ENCODE peak calls at places on chromosomes 4 and X, in ten cellular contexts. B is GM23248, A is coronary artery, C is heart right ventricle, W is H1, P is uterus, U is stomach, L is aorta, O is psoas muscle, F is pancreas. H is an unnamed sample.

GRCh38 chr4:144645621-144646522 is at the start of gene HHIP:
- DNase-seq in A (no peak), C (no peak), U (peak), W (peak), L (peak), P (peak), B (peak), O (peak), F (peak), H (peak)

GRCh38 chr4:101103381-101104142 is 243.8 kb downstream of the PPP3CA start:
- DNase-seq in F (no peak), U (no peak), O (no peak), B (peak), P (no peak), W (no peak), A (no peak), C (no peak), L (no peak), H (no peak)

GRCh38 chr4:26197018-26197779 is 123.6 kb upstream of the RBPJ start:
- DNase-seq in P (no peak), U (peak), W (no peak), C (no peak), L (no peak), O (no peak), A (no peak), F (no peak), B (peak), H (no peak)

GRCh38 chr4:62119195-62119594 is 919.1 kb downstream of the ADGRL3 start:
- DNase-seq in W (no peak), O (no peak), B (no peak), L (no peak), F (no peak), U (no peak), A (no peak), P (no peak), C (no peak), H (no peak)

GRCh38 chr4:165537028-165537648 is 158.3 kb downstream of the CPE start:
- DNase-seq in L (no peak), B (peak), O (no peak), C (peak), A (no peak), W (no peak), F (no peak), U (no peak), P (no peak), H (no peak)

GRCh38 chrX:110509778-110510510 is 151.3 kb downstream of the RTL9 start:
- DNase-seq in A (no peak), C (no peak), F (no peak), O (no peak), L (no peak), B (peak), W (no peak), U (no peak), P (no peak), H (no peak)

GRCh38 chr4:163161536-163162205 is 5.0 kb downstream of the NAF1 start:
- DNase-seq in B (peak), L (no peak), C (no peak), O (no peak), A (no peak), F (no peak), W (no peak), U (no peak), P (no peak), H (no peak)

GRCh38 chrX:16826207-16826606 is 39.9 kb downstream of the TXLNG start:
- DNase-seq in W (no peak), O (no peak), A (no peak), C (no peak), U (no peak), B (peak), F (no peak), P (no peak), L (no peak), H (no peak)

DNA sequence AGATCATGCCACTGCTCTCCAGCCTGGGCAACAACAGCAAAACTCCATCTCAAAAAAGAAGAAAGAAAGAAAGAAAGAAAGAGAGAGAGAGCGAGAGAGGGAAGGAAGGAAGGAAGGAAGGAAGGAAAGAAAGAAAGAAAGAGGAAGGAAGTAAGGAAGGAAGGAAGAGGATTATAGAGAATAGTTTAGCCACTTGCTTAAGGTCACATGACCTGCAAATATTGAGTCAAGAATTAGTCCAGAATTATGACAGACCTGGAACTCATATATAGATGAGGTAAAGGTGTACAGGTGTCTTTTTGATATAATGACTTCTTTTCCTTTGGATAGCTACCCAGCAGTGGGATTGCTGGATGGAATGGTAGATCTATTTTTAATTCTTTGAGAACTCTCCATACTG is 25.6 kb upstream of the ANTXR2 start:
- DNase-seq in U (no peak), C (no peak), O (no peak), A (no peak), W (no peak), P (no peak), L (no peak), F (no peak), B (no peak), H (no peak)
- H3K27ac ChIP-seq in U (no peak), C (no peak), O (no peak), A (no peak), W (no peak), P (no peak), L (no peak), F (no peak), B (no peak), H (no peak)

GRCh38 chrX:44876076-44876475 is 3.1 kb downstream of the KDM6A start:
- DNase-seq in P (no peak), F (no peak), O (no peak), L (no peak), B (peak), U (no peak), A (no peak), C (no peak), W (no peak), H (no peak)

GRCh38 chrX:44874481-44875184 is 1.6 kb downstream of the KDM6A start:
- DNase-seq in C (peak), L (no peak), B (peak), A (no peak), P (peak), O (no peak), U (peak), F (no peak), W (no peak), H (no peak)

GRCh38 chrX:44876767-44877166 is 3.8 kb downstream of the KDM6A start:
- DNase-seq in A (no peak), F (no peak), P (no peak), O (no peak), L (no peak), W (no peak), C (no peak), U (no peak), B (no peak), H (no peak)

GRCh38 chrX:44873415-44874270 is 655 bp downstream of the KDM6A start:
- DNase-seq in F (peak), P (peak), L (peak), W (peak), B (peak), C (peak), U (peak), O (peak), A (peak), H (peak)

DNA sequence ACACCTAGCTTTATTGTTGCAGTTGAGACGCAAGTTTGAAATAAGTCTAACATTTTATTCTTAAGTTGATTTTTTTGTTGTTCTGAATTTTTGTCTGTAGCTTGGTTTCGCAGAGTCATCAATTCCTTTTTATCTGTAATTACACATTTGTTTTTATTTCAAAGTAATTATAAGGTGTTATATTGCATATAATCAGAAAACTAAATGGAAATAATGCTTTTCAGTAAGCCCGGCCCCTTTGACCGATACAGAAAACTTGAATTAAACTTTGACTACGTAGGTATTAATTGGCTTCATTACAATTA is 2.1 kb downstream of the KDM6A start:
- DNase-seq in U (no peak), W (no peak), O (no peak), C (no peak), B (peak), A (no peak), P (no peak), F (no peak), L (no peak), H (no peak)
- H3K27ac ChIP-seq in U (peak), W (no peak), O (peak), C (no peak), B (peak), A (peak), P (peak), F (peak), L (no peak), H (no peak)

DNA sequence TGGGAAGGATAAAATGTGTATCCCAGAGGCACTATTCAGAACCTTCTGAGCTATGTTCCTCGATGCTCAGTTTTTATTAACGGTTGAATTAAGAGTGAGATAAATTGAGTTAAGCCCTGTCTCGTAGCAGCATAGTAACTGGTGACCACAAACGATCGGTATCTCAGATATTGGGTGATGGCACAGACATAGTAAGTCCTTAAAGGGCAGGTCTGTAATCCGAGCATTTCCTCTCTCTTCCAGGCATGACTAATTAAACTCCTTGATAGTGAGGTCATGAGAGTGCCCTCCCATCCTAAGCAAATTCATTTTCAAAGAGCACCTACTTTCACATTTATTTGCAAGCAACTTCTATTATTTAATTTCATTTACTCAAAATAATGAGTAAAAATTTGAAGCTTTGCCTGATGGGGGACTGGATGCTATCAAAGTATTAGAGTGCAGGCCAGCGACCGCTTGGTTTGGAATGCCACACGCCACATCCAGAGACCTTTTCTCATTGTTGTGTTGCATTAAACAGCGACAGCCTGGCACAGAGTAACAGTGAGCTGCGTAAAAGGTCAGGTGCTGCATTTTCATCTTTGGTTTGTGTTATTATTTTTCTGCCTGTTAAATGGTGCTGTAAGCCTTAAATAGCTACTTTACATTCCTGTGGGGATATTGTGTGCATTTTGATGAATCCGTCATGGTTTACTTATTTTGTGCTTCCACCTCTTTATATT is 101.9 kb downstream of the PCDH7 start:
- DNase-seq in F (no peak), O (no peak), A (no peak), B (peak), P (no peak), W (no peak), U (no peak), L (no peak), C (no peak), H (no peak)
- H3K27ac ChIP-seq in F (no peak), O (no peak), A (no peak), B (no peak), P (no peak), W (no peak), U (no peak), L (no peak), C (no peak), H (no peak)

GRCh38 chr4:38673109-38673978 is 9.3 kb downstream of the KLF3 start:
- DNase-seq in P (peak), O (peak), C (peak), W (no peak), F (no peak), B (peak), L (peak), U (peak), A (no peak), H (no peak)

GRCh38 chr4:38676986-38677385 is 13.0 kb downstream of the KLF3 start:
- DNase-seq in W (no peak), L (no peak), F (no peak), B (no peak), U (no peak), A (no peak), O (no peak), C (no peak), P (no peak), H (no peak)

GRCh38 chr4:38674206-38675144 is 10.5 kb downstream of the KLF3 start:
- DNase-seq in L (no peak), B (peak), A (no peak), F (no peak), P (no peak), U (no peak), O (no peak), W (no peak), C (no peak), H (no peak)

GRCh38 chr4:38677466-38677865 is 13.5 kb downstream of the KLF3 start:
- DNase-seq in B (no peak), W (no peak), L (no peak), F (no peak), U (no peak), C (no peak), O (no peak), P (no peak), A (no peak), H (no peak)

GRCh38 chr4:38675167-38676121 is 11.4 kb downstream of the KLF3 start:
- DNase-seq in A (no peak), F (no peak), P (peak), L (peak), W (peak), O (peak), B (peak), C (peak), U (peak), H (peak)
- H3K27ac ChIP-seq in A (peak), F (peak), P (peak), L (no peak), W (no peak), O (peak), B (peak), C (peak), U (peak), H (peak)

DNA sequence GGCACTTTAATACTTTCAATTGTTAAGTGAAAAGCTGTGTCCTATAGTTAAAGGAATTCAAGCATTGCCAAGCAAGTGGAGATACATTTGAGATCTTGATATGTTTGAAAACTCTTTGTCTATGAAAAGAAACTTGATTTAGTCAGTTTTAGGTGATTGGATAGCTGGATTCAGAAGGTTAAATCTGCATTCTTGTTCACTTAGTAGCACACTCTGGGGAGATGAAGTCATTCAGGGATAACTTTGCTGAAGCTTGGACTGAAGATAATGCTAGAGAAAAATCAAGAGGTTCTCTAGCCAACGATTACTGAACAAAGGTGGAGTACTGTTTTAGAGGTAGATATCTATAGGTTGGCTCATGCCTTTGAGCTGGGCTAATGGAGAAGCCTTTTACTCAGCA is 90.6 kb downstream of the DCAF8L2 start:
- DNase-seq in U (no peak), P (no peak), W (no peak), O (no peak), F (no peak), C (no peak), L (no peak), A (no peak), B (peak), H (no peak)
- H3K27ac ChIP-seq in U (no peak), P (no peak), W (no peak), O (no peak), F (no peak), C (no peak), L (no peak), A (no peak), B (no peak), H (no peak)

DNA sequence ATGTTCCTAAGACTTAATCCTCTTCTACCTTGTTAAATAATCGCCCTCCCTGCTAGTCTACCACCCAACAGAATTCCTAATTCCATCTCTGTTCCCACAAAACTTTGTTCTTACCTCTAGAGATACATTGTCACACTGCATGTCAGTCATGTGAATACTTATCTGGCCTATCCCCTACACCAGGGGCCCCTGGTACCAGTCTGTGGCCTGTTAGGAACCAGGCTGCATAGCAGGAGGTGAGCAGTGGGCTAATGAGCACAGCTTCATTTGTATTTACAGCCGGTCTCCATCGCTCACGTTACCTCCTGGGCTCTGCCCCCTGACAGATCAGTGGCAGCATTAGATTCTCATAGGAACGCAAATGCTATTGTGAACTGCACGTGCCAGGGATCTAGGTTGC is 73.9 kb downstream of the APBB2 start:
- DNase-seq in U (no peak), B (no peak), W (no peak), C (no peak), O (no peak), A (no peak), P (no peak), L (no peak), F (no peak), H (no peak)
- H3K27ac ChIP-seq in U (peak), B (no peak), W (no peak), C (no peak), O (no peak), A (peak), P (no peak), L (peak), F (no peak), H (peak)

GRCh38 chrX:46587158-46587557 is 13.6 kb downstream of the CHST7 start:
- DNase-seq in F (no peak), C (no peak), W (no peak), U (no peak), A (no peak), L (no peak), P (no peak), O (no peak), B (peak), H (no peak)

GRCh38 chrX:46588263-46588662 is 14.7 kb downstream of the CHST7 start:
- DNase-seq in B (peak), O (peak), W (peak), C (peak), U (no peak), F (no peak), L (peak), A (no peak), P (peak), H (no peak)

GRCh38 chrX:46595084-46595483 is 21.5 kb downstream of the CHST7 start:
- DNase-seq in C (no peak), A (no peak), F (no peak), P (no peak), L (no peak), U (no peak), B (no peak), W (no peak), O (no peak), H (no peak)

GRCh38 chrX:46587753-46588171 is 14.2 kb downstream of the CHST7 start:
- DNase-seq in A (no peak), U (no peak), P (no peak), L (no peak), W (no peak), B (peak), O (no peak), C (no peak), F (no peak), H (no peak)

DNA sequence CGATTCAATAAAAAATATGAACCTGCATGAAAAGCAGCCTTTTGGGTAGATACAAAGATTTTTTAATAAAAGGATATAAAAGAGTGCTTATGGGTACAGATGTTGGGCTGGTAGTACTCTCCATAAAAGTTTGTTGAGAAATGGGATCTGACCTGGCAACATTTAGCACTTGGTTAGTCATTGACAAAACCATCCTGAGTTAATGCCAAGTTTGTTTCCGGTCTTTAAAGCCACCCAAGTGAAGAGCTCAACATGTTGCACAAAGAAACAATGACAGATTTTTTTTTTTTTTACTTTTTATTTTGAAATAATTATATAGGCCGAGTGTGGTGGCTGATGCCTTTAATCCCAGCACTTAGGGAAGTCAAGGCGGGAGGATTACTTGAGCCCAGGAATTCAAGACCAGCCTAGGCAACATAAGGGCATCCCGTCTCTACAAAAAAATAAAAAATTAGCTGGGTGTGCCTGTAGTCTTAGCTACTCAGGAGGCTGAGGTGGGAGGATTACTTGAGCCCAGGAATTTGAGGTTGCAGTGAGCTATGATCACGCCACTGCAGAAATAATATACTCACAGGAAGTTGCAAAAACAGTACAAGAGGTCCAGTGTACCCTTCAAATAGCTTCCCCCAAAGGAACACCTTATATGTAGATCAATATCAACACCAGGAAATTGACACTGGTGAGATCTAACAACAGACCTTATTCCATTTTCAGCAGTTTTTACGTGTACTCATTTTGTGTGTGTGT is 16.6 kb downstream of the CHST7 start:
- DNase-seq in C (no peak), P (no peak), B (peak), A (no peak), U (no peak), O (no peak), F (no peak), L (no peak), W (no peak), H (no peak)
- H3K27ac ChIP-seq in C (no peak), P (no peak), B (peak), A (peak), U (no peak), O (no peak), F (no peak), L (no peak), W (no peak), H (no peak)

GRCh38 chr4:23876418-23877089 is 13.3 kb downstream of the PPARGC1A start:
- DNase-seq in F (no peak), W (no peak), L (no peak), C (no peak), P (no peak), A (no peak), O (no peak), U (no peak), B (no peak), H (no peak)
- H3K27ac ChIP-seq in F (no peak), W (no peak), L (no peak), C (peak), P (no peak), A (no peak), O (peak), U (no peak), B (no peak), H (no peak)

GRCh38 chr4:99722006-99722405 is 64.4 kb upstream of the C4orf54 start:
- DNase-seq in B (no peak), P (no peak), F (no peak), W (no peak), L (no peak), C (no peak), A (no peak), O (no peak), U (no peak), H (no peak)
- H3K27ac ChIP-seq in B (no peak), P (peak), F (peak), W (no peak), L (no peak), C (peak), A (no peak), O (peak), U (no peak), H (no peak)